ENCODE peak calls at places on chromosome 5, in ten cellular contexts. One of them, this sample, is unnamed.

GRCh38 chr5:142057697-142058056 is 44.9 kb upstream of the GNPDA1 start:
- DNase-seq in lung: no peak
- DNase-seq in bronchial epithelial cell: peak; percentile 74
- DNase-seq in dorsolateral prefrontal cortex: no peak
- DNase-seq in glutamatergic neuron: no peak
- DNase-seq in spleen: no peak
- DNase-seq in tibial artery: no peak
- DNase-seq in fibroblast of pulmonary artery: no peak
- DNase-seq in Calu3: no peak
- DNase-seq in GM20000: no peak
- DNase-seq in this sample: no peak

GRCh38 chr5:153573326-153574033 is 83.0 kb downstream of the GRIA1 start:
- DNase-seq in lung: peak; percentile 66
- DNase-seq in bronchial epithelial cell: peak; percentile 65
- DNase-seq in dorsolateral prefrontal cortex: no peak
- DNase-seq in glutamatergic neuron: no peak
- DNase-seq in spleen: no peak
- DNase-seq in tibial artery: peak; percentile 71
- DNase-seq in fibroblast of pulmonary artery: no peak
- DNase-seq in Calu3: no peak
- DNase-seq in GM20000: no peak
- DNase-seq in this sample: no peak

GRCh38 chr5:135141303-135142268 is 107.6 kb upstream of the PITX1 start:
- DNase-seq in lung: no peak
- DNase-seq in bronchial epithelial cell: peak; percentile 93
- DNase-seq in dorsolateral prefrontal cortex: no peak
- DNase-seq in glutamatergic neuron: no peak
- DNase-seq in spleen: no peak
- DNase-seq in tibial artery: peak; percentile 54
- DNase-seq in fibroblast of pulmonary artery: no peak
- DNase-seq in Calu3: peak; percentile 73
- DNase-seq in GM20000: no peak
- DNase-seq in this sample: no peak

GRCh38 chr5:160675988-160676387 is 176.0 kb downstream of the ATP10B start:
- DNase-seq in lung: no peak
- DNase-seq in bronchial epithelial cell: no peak
- DNase-seq in dorsolateral prefrontal cortex: no peak
- DNase-seq in glutamatergic neuron: no peak
- DNase-seq in spleen: no peak
- DNase-seq in tibial artery: no peak
- DNase-seq in fibroblast of pulmonary artery: no peak
- DNase-seq in Calu3: no peak
- DNase-seq in GM20000: no peak
- DNase-seq in this sample: no peak

GRCh38 chr5:10832987-10833386 is 72.0 kb upstream of the DAP start:
- DNase-seq in lung: no peak
- DNase-seq in bronchial epithelial cell: no peak
- DNase-seq in dorsolateral prefrontal cortex: no peak
- DNase-seq in glutamatergic neuron: no peak
- DNase-seq in spleen: no peak
- DNase-seq in tibial artery: no peak
- DNase-seq in fibroblast of pulmonary artery: no peak
- DNase-seq in Calu3: no peak
- DNase-seq in GM20000: no peak
- DNase-seq in this sample: no peak

GRCh38 chr5:91928751-91929521 is 545.8 kb upstream of the ARRDC3 start:
- DNase-seq in lung: no peak
- DNase-seq in bronchial epithelial cell: peak; percentile 51
- DNase-seq in dorsolateral prefrontal cortex: no peak
- DNase-seq in glutamatergic neuron: no peak
- DNase-seq in spleen: no peak
- DNase-seq in tibial artery: no peak
- DNase-seq in fibroblast of pulmonary artery: peak; percentile 32
- DNase-seq in Calu3: no peak
- DNase-seq in GM20000: no peak
- DNase-seq in this sample: no peak

GRCh38 chr5:173012882-173013281 is 29.3 kb downstream of the ATP6V0E1 start:
- DNase-seq in lung: peak; percentile 55
- DNase-seq in bronchial epithelial cell: no peak
- DNase-seq in dorsolateral prefrontal cortex: no peak
- DNase-seq in glutamatergic neuron: no peak
- DNase-seq in spleen: peak; percentile 79
- DNase-seq in tibial artery: no peak
- DNase-seq in fibroblast of pulmonary artery: peak; percentile 41
- DNase-seq in Calu3: no peak
- DNase-seq in GM20000: no peak
- DNase-seq in this sample: no peak

GRCh38 chr5:99900302-99900811 is 634.8 kb upstream of the FAM174A start:
- DNase-seq in lung: no peak
- DNase-seq in bronchial epithelial cell: peak; percentile 50
- DNase-seq in dorsolateral prefrontal cortex: no peak
- DNase-seq in glutamatergic neuron: no peak
- DNase-seq in spleen: no peak
- DNase-seq in tibial artery: no peak
- DNase-seq in fibroblast of pulmonary artery: peak; percentile 13
- DNase-seq in Calu3: peak; percentile 34
- DNase-seq in GM20000: no peak
- DNase-seq in this sample: no peak

DNA sequence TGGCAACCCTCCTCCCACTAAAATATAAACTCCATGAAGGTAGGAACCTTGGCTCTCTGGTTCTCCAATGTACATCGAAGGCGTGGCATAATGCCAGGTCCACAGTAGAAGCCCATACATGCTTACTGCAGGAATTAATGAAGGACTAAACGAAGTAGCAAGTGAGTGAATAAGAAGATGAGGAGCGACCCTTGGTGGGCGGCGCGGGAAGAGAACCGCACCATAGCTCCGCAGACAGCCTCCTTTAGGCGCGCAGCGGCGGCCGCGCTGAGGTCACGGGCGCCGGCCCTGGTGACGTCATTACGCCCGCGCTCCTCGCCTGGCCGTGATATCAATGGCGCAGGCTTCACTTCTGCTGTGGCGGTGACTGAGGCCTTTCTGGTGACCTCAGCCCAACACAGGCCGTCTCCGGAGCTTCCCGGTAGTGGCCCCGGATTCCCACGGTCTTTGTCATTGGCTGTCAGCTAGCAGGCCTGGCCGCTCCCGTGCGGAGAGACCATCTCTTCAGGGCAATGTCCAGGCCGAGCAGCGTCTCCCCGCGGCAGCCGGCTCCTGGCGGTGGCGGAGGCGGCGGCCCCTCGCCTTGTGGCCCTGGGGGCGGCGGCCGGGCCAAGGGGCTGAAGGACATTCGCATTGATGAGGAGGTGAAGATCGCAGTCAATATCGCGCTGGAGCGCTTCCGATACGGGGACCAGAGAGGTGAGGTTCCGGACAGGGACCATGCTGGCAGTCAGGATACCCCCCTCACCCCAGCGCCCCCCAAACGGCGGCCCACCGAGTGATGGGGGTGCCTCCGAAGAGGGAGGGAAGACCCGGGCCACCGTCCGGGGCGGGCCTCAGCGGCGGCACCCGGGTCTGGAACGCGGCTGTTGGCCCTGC is at the start of gene YTHDC2:
- DNase-seq in lung: peak; percentile 87
- DNase-seq in bronchial epithelial cell: peak; percentile 63
- DNase-seq in dorsolateral prefrontal cortex: peak; percentile 75
- DNase-seq in glutamatergic neuron: peak; percentile 94
- DNase-seq in spleen: peak; percentile 96
- DNase-seq in tibial artery: peak; percentile 92
- DNase-seq in fibroblast of pulmonary artery: peak; percentile 88
- DNase-seq in Calu3: peak; percentile 91
- DNase-seq in GM20000: peak; percentile 87
- DNase-seq in this sample: peak; percentile 82
- TF ChIP-seq CTCF in lung: no peak
- TF ChIP-seq CTCF in bronchial epithelial cell: no peak
- TF ChIP-seq CTCF in dorsolateral prefrontal cortex: peak; percentile 55
- TF ChIP-seq CTCF in glutamatergic neuron: no peak
- TF ChIP-seq CTCF in spleen: no peak
- TF ChIP-seq CTCF in tibial artery: peak; percentile 16
- TF ChIP-seq CTCF in fibroblast of pulmonary artery: peak; percentile 12
- TF ChIP-seq CTCF in Calu3: no peak
- TF ChIP-seq CTCF in GM20000: no peak
- TF ChIP-seq CTCF in this sample: peak; percentile 49

GRCh38 chr5:112195924-112196323 is 223.2 kb downstream of the EPB41L4A start:
- DNase-seq in lung: no peak
- DNase-seq in bronchial epithelial cell: no peak
- DNase-seq in dorsolateral prefrontal cortex: no peak
- DNase-seq in glutamatergic neuron: no peak
- DNase-seq in spleen: no peak
- DNase-seq in tibial artery: no peak
- DNase-seq in fibroblast of pulmonary artery: no peak
- DNase-seq in Calu3: no peak
- DNase-seq in GM20000: no peak
- DNase-seq in this sample: no peak

GRCh38 chr5:112196574-112196973 is 222.5 kb downstream of the EPB41L4A start:
- DNase-seq in lung: no peak
- DNase-seq in bronchial epithelial cell: no peak
- DNase-seq in dorsolateral prefrontal cortex: no peak
- DNase-seq in glutamatergic neuron: no peak
- DNase-seq in spleen: no peak
- DNase-seq in tibial artery: no peak
- DNase-seq in fibroblast of pulmonary artery: no peak
- DNase-seq in Calu3: no peak
- DNase-seq in GM20000: no peak
- DNase-seq in this sample: no peak

GRCh38 chr5:112192886-112193285 is 226.2 kb downstream of the EPB41L4A start:
- DNase-seq in lung: no peak
- DNase-seq in bronchial epithelial cell: no peak
- DNase-seq in dorsolateral prefrontal cortex: no peak
- DNase-seq in glutamatergic neuron: no peak
- DNase-seq in spleen: no peak
- DNase-seq in tibial artery: no peak
- DNase-seq in fibroblast of pulmonary artery: peak; percentile 67
- DNase-seq in Calu3: no peak
- DNase-seq in GM20000: no peak
- DNase-seq in this sample: no peak

GRCh38 chr5:112189328-112189840 is 229.7 kb downstream of the EPB41L4A start:
- DNase-seq in lung: no peak
- DNase-seq in bronchial epithelial cell: no peak
- DNase-seq in dorsolateral prefrontal cortex: no peak
- DNase-seq in glutamatergic neuron: no peak
- DNase-seq in spleen: no peak
- DNase-seq in tibial artery: no peak
- DNase-seq in fibroblast of pulmonary artery: no peak
- DNase-seq in Calu3: no peak
- DNase-seq in GM20000: no peak
- DNase-seq in this sample: no peak

DNA sequence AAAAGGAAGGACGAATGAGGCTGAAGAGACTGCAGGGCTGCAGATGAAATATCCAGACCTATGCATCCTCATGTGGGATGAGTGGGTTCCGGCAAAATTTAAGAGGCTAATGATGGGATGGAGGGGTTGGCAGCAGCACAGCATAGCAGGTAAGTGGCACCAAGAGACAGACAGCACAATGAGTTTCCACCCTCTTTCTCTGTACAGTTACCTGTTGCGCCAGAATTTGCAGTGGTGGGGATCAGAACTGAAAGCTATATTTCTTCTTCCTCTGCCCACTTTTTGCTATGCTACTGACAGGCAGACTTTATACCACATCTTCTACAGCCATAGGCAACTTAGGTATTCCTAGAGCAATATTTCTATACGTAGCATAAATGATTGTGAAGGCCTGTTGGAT is 227.0 kb downstream of the EPB41L4A start:
- DNase-seq in lung: no peak
- DNase-seq in bronchial epithelial cell: no peak
- DNase-seq in dorsolateral prefrontal cortex: no peak
- DNase-seq in glutamatergic neuron: no peak
- DNase-seq in spleen: no peak
- DNase-seq in tibial artery: no peak
- DNase-seq in fibroblast of pulmonary artery: no peak
- DNase-seq in Calu3: no peak
- DNase-seq in GM20000: no peak
- DNase-seq in this sample: no peak
- TF ChIP-seq CTCF in lung: no peak
- TF ChIP-seq CTCF in bronchial epithelial cell: no peak
- TF ChIP-seq CTCF in dorsolateral prefrontal cortex: no peak
- TF ChIP-seq CTCF in glutamatergic neuron: no peak
- TF ChIP-seq CTCF in spleen: no peak
- TF ChIP-seq CTCF in tibial artery: no peak
- TF ChIP-seq CTCF in fibroblast of pulmonary artery: no peak
- TF ChIP-seq CTCF in Calu3: no peak
- TF ChIP-seq CTCF in GM20000: no peak
- TF ChIP-seq CTCF in this sample: no peak

GRCh38 chr5:180784497-180785097 is 18.0 kb downstream of the MGAT1 start:
- DNase-seq in lung: peak; percentile 78
- DNase-seq in bronchial epithelial cell: peak; percentile 77
- DNase-seq in dorsolateral prefrontal cortex: peak; percentile 55
- DNase-seq in glutamatergic neuron: peak; percentile 66
- DNase-seq in spleen: peak; percentile 91
- DNase-seq in tibial artery: peak; percentile 89
- DNase-seq in fibroblast of pulmonary artery: peak; percentile 88
- DNase-seq in Calu3: peak; percentile 85
- DNase-seq in GM20000: peak; percentile 86
- DNase-seq in this sample: peak; percentile 51
- TF ChIP-seq CTCF in lung: peak; percentile 76
- TF ChIP-seq CTCF in bronchial epithelial cell: peak; percentile 78
- TF ChIP-seq CTCF in dorsolateral prefrontal cortex: peak; percentile 77
- TF ChIP-seq CTCF in glutamatergic neuron: no peak
- TF ChIP-seq CTCF in spleen: peak; percentile 70
- TF ChIP-seq CTCF in tibial artery: peak; percentile 64
- TF ChIP-seq CTCF in fibroblast of pulmonary artery: peak; percentile 80
- TF ChIP-seq CTCF in Calu3: peak; percentile 68
- TF ChIP-seq CTCF in GM20000: peak; percentile 93
- TF ChIP-seq CTCF in this sample: peak; percentile 77

GRCh38 chr5:66793049-66793448 is 196.9 kb downstream of the MAST4 start:
- DNase-seq in lung: no peak
- DNase-seq in bronchial epithelial cell: no peak
- DNase-seq in dorsolateral prefrontal cortex: no peak
- DNase-seq in glutamatergic neuron: no peak
- DNase-seq in spleen: no peak
- DNase-seq in tibial artery: no peak
- DNase-seq in fibroblast of pulmonary artery: no peak
- DNase-seq in Calu3: no peak
- DNase-seq in GM20000: no peak
- DNase-seq in this sample: no peak

DNA sequence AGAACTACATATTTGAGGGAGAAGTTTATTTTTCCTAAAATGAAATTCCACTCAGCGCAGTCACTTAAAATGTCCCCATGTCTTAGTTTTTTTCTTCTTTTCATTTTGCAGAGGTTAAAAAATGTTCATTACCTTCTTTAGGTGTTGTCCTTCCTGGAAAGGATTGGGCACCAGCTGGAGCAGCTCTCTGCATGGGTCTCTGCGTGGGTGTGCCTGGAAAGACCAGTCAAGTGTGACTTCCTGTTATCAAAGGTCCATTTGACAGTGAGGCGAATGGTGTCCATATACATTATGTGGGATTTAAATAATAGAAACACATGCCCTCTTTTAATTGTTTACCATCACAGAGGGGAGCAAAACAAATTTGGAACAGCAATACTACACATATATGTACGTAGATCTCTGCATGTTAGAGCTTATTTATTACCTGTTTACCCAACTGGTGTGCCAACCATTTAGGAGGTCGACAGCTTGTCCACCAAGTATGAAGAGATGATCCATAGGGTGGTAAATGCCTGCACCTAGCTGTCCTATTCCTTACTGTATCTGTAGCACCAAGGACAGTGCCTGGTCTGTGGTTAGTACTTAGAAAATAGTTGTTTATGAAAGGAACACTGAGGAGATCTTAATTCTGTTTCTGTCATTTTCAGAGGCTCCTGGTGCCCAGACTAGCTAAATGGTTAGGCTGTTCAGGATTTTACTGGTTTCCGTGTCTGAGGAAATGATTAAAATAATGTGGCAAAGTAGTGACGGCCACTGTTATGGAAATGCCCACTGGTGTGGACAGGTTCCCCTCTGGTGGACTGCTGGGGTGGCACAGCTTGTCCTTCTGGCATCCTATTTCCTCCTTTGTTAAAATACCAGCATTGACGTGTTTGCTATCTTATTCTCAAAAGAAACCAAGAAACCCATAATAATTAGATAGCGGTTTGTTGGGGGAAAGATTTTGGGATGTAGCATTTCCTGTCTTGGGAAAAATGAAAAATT is 200.4 kb downstream of the MAST4 start:
- DNase-seq in lung: no peak
- DNase-seq in bronchial epithelial cell: no peak
- DNase-seq in dorsolateral prefrontal cortex: no peak
- DNase-seq in glutamatergic neuron: no peak
- DNase-seq in spleen: no peak
- DNase-seq in tibial artery: no peak
- DNase-seq in fibroblast of pulmonary artery: peak; percentile 36
- DNase-seq in Calu3: peak; percentile 21
- DNase-seq in GM20000: no peak
- DNase-seq in this sample: no peak
- TF ChIP-seq CTCF in lung: no peak
- TF ChIP-seq CTCF in bronchial epithelial cell: peak; percentile 3
- TF ChIP-seq CTCF in dorsolateral prefrontal cortex: no peak
- TF ChIP-seq CTCF in glutamatergic neuron: peak; percentile 30
- TF ChIP-seq CTCF in spleen: no peak
- TF ChIP-seq CTCF in tibial artery: no peak
- TF ChIP-seq CTCF in fibroblast of pulmonary artery: peak; percentile 44
- TF ChIP-seq CTCF in Calu3: no peak
- TF ChIP-seq CTCF in GM20000: no peak
- TF ChIP-seq CTCF in this sample: peak; percentile 35

This sample was measured in neural crest cell.